ENCODE peak calls at places on chromosomes 4 and X, in nine cellular contexts. S is MM.1S; I is effector memory CD4-positive, alpha-beta T cell; B is endodermal cell; V is adrenal gland; L is stomach; H is CD4-positive, alpha-beta memory T cell; F is aorta; X is SJSA1. C is an unnamed sample. For H3K36me3 and H3K27me3, the result is how much of the 10 kb centered on the place peaks cover.

GRCh38 chrX:7985568-7985967 is 58.4 kb upstream of the PNPLA4 start:
- DNase-seq in F (no peak), X (no peak), H (no peak), L (no peak), S (no peak), V (no peak), B (no peak), I (no peak), C (no peak)

GRCh38 chr4:166941629-166942028 is 292.7 kb downstream of the SPOCK3 start:
- DNase-seq in X (no peak), F (no peak), H (no peak), V (no peak), B (no peak), L (no peak), S (no peak), I (no peak), C (no peak)

GRCh38 chr4:5051210-5051691 is at the start of gene STK32B:
- DNase-seq in F (peak), H (no peak), I (no peak), S (peak), B (peak), L (peak), V (peak), X (peak), C (no peak)

GRCh38 chrX:123626962-123627361 is 105.9 kb downstream of the THOC2 start:
- DNase-seq in B (no peak), L (no peak), X (peak), I (no peak), H (no peak), F (no peak), S (no peak), V (no peak), C (no peak)

GRCh38 chr4:41258783-41259182 is 2.1 kb downstream of the UCHL1 start:
- DNase-seq in B (peak), V (peak), H (no peak), S (peak), F (no peak), I (no peak), X (peak), L (no peak), C (no peak)

GRCh38 chr4:8345946-8346814 is 76.6 kb downstream of the HTRA3 start:
- DNase-seq in V (no peak), F (no peak), B (peak), X (no peak), S (no peak), H (no peak), I (no peak), L (peak), C (no peak)

GRCh38 chr4:63787326-63787725 is 621.9 kb downstream of the TECRL start:
- DNase-seq in L (no peak), B (peak), H (no peak), F (no peak), X (no peak), V (no peak), S (no peak), I (no peak), C (no peak)

GRCh38 chrX:68238568-68238967 is 194.7 kb downstream of the OPHN1 start:
- DNase-seq in H (no peak), B (peak), V (no peak), X (no peak), F (no peak), S (no peak), I (no peak), L (no peak), C (no peak)

GRCh38 chr4:140756292-140757219 is at the start of gene TBC1D9:
- DNase-seq in L (peak), B (peak), V (peak), F (peak), S (peak), X (peak), I (no peak), H (no peak), C (no peak)

GRCh38 chrX:100207331-100208024 is 202.6 kb downstream of the PCDH19 start:
- DNase-seq in V (no peak), S (no peak), L (no peak), X (no peak), B (peak), F (no peak), H (no peak), I (no peak), C (no peak)

GRCh38 chr4:113962719-113963274 is 16.6 kb downstream of the ARSJ start:
- DNase-seq in B (no peak), L (no peak), I (no peak), S (no peak), X (no peak), V (no peak), H (no peak), F (no peak), C (no peak)

GRCh38 chr4:73419106-73420038 is 15.3 kb downstream of the ALB start:
- DNase-seq in F (no peak), V (no peak), B (no peak), X (no peak), S (no peak), H (no peak), I (no peak), L (no peak), C (no peak)

GRCh38 chr4:90445380-90445779 is 318.2 kb downstream of the CCSER1 start:
- DNase-seq in S (no peak), I (no peak), H (no peak), F (no peak), B (no peak), L (no peak), X (no peak), V (no peak), C (no peak)

GRCh38 chr4:186676531-186677158 is 47.0 kb downstream of the FAT1 start:
- DNase-seq in F (no peak), B (no peak), L (no peak), H (no peak), V (no peak), I (no peak), S (peak), X (peak), C (no peak)

GRCh38 chr4:183636488-183636887 is 22.5 kb downstream of the RWDD4 start:
- DNase-seq in L (no peak), H (no peak), F (no peak), S (no peak), B (peak), X (peak), I (no peak), V (no peak), C (no peak)

GRCh38 chr4:110122201-110122600 is 76.2 kb downstream of the ELOVL6 start:
- DNase-seq in F (no peak), S (no peak), V (no peak), H (no peak), B (no peak), X (no peak), L (no peak), I (no peak), C (no peak)

GRCh38 chr4:149521611-149522010 is 294.0 kb downstream of the IQCM start:
- DNase-seq in S (no peak), H (no peak), L (no peak), I (no peak), V (no peak), B (no peak), X (no peak), F (no peak), C (no peak)

GRCh38 chr4:7831330-7831729 is 108.3 kb downstream of the AFAP1 start:
- DNase-seq in H (peak), V (no peak), S (peak), B (no peak), F (no peak), L (no peak), X (no peak), I (no peak), C (no peak)

GRCh38 chr4:83208776-83209365 is 75.7 kb downstream of the COQ2 start:
- DNase-seq in B (no peak), I (no peak), H (no peak), L (no peak), V (no peak), S (no peak), F (no peak), X (peak), C (no peak)

GRCh38 chrX:27599928-27600327 is 9.8 kb downstream of the DCAF8L2 start:
- DNase-seq in H (no peak), S (no peak), L (no peak), X (no peak), F (no peak), I (no peak), B (no peak), V (no peak), C (no peak)

GRCh38 chrX:52271212-52271611 is 86.5 kb downstream of the MAGED4 start:
- DNase-seq in S (peak), I (no peak), B (peak), X (no peak), F (no peak), H (no peak), L (no peak), V (no peak), C (no peak)

DNA sequence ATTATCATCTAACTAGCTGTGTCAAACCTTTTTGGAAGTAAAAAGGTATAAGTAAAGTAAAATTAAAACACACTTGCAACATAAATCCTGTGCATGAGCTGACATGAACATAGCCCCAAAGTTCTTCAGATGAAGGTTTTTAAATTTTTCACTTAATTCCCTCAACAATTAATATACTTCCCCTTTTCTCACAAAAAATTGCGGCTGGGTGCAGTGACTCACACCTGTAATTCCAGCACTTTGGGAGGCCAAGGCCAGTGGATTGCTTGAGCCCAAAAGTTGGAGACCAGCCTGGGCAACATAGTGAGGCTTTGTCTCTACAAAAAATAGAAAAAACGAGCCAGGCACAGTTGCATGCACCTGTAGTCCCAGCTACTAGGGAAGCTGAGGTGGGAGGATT is 16.8 kb downstream of the RASGEF1B start:
- DNase-seq in L (no peak), X (no peak), F (no peak), H (no peak), I (no peak), S (no peak), V (no peak), B (no peak), C (no peak)
- H3K36me3 ChIP-seq in L (half or more), X (under half), F (under half), H (under half), I (under half), S (under half), V (under half), B (half or more), C (under half)

DNA sequence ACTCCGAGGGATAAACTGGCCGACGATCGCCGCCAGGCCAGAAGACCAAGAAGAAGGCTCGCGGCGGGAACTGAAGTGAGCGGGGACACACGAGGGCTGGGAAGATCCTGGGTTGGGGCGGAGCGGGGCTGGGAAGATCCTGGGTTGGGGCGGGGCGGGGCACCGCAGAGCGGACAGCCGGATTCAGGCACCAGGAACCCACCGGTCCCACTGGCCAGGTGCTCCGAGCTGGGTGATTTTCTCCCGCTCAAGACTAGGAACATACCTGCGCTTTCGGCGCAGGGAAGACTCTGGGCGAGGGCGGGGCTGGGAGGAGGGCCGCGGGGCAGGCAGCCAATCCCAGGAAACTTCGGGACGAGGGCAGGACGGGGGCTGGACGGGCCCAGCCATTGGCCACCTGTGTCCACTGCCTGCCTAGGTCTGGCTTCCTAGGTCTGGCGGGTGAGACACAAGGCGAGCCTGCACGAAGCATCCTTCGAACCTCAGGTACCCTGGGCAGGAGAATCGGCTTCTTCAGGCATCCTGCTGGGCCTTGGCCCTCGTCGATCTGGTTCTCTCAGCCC is at the start of gene ERVMER34-1:
- DNase-seq in I (no peak), H (no peak), X (no peak), L (peak), B (peak), S (no peak), F (peak), V (peak), C (no peak)
- H3K27ac ChIP-seq in I (no peak), H (no peak), X (no peak), L (peak), B (no peak), S (no peak), F (no peak), V (no peak), C (no peak)

DNA sequence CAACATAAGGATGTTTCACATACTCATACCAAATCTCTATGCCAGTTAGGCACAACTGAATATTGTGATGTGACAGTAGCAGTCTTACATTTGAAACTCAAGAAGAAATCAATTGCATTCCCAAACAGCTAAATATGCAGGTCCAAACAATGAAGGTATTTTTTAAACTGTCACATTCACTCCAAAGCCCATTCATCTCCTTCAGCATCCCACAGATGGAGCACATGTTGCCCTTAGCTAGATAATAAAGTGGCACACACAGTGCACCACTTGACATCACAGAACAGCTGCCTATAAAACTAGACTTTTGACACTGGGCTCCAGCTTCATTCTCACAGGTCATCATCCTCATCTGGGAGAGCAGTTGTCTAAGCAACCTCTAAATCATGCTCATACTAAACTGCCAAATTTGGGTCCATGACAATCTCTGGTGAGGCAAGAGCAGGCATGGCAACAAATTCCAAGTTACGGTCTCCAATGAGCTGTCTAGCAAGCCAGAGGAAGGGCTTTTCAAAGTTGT is 26.2 kb upstream of the ARHGEF6 start:
- DNase-seq in I (no peak), F (no peak), V (no peak), S (no peak), X (no peak), H (no peak), L (no peak), B (no peak), C (no peak)
- H3K27me3 ChIP-seq in I (under half), F (under half), V (under half), S (under half), X (under half), H (under half), L (under half), B (under half), C (under half)

DNA sequence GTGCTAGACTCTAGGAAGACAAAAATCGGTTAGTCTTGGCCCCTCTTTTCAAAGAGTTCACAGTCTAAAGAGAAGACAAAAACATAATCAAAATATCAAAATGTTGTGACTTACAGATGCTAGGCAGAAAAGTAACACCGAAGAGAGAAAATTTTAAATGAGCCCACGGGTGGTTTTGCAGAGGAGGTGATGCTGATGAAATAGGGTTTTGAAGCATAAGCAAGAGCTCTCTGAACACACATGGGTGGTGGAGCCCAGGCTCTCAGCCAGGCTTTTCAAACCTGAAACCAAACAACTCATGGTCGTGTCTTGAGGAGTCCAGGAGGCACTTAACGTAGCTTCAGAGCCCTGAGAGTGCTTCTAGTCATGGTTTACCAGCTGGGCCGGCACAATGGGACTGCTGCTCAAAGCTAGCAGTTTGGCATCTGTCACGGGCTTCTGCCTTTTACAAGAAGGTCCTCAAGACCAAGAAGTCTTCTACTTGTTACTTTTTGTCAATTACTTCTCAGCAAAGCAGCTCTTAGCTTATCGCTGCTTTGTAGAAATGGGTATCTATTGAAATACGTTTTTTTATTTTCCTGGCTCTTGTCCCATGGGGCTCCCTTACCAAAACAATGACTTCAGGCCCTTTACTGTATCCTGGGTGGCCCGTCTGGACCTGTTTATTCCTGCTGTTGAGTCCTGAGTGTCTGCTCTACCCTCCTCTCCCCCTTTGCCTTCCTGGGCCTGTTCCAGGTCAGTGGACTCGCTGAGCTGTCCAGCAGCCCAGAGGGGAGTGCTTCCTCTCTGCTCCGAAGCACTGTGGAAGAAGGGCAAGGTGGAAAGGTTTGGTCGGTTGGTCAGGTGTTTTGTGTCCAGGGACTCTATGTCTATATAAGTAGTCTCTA is 69.5 kb downstream of the TNIP2 start:
- DNase-seq in V (no peak), X (peak), I (no peak), S (no peak), F (no peak), L (no peak), B (no peak), H (no peak), C (no peak)
- H3K36me3 ChIP-seq in V (half or more), X (under half), I (under half), S (under half), F (under half), L (half or more), B (half or more), H (under half), C (under half)

DNA sequence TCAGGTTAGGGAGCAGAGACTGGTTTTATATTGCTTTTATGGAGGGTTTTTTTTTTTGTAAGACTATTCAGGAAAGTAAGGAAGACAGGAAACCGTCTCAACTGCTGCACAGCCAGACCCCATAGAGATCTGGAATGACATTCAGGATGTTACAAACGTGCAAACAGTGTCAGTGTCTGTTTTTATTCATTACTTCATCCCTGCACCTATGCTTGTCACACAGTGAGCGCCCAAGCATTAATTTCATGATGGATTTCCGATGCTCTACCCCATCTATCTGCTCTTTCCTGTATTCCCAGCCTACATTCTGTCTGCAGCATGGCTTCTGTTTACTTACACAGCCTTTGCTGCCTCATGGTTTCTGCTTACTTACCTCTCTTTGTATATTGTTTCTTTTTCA is 53.2 kb downstream of the SEPTIN11 start:
- DNase-seq in S (no peak), X (no peak), H (no peak), F (no peak), V (no peak), I (no peak), L (no peak), B (no peak), C (no peak)
- H3K27ac ChIP-seq in S (no peak), X (no peak), H (no peak), F (peak), V (no peak), I (no peak), L (peak), B (peak), C (no peak)

GRCh38 chrX:26376037-26376708 is 160.2 kb downstream of the MAGEB5 start:
- DNase-seq in S (no peak), F (no peak), V (no peak), I (no peak), B (no peak), L (no peak), H (no peak), X (no peak), C (no peak)
- H3K27me3 ChIP-seq in S (under half), F (under half), V (under half), I (under half), B (under half), L (under half), H (under half), X (under half), C (under half)

GRCh38 chrX:153959649-153960048 is 12.0 kb downstream of the HCFC1 start:
- DNase-seq in V (no peak), L (no peak), S (no peak), H (no peak), B (no peak), F (no peak), X (no peak), I (no peak), C (no peak)
- H3K36me3 ChIP-seq in V (half or more), L (half or more), S (under half), H (half or more), B (under half), F (under half), X (half or more), I (half or more), C (under half)

DNA sequence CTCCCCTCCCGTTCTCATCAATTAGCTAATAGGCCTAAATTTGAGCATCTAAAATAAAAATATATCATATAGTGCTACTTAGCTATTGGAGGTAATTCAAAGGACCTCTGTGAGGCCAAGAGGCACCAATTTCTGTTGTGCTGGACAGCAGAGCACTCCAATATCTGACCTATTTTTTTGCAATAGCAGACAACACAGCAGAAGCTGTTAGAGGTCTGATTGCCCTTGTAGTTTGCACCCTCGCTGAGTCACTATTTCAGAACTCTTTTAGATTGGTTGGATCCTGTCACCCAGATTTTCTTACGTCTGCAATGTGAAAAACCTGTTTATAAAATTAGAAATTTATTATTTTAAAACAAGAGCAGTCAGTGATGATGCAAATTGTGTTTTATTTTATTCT is 184.1 kb downstream of the CEP135 start:
- DNase-seq in B (no peak), V (no peak), F (no peak), X (no peak), L (no peak), H (no peak), S (no peak), I (no peak), C (no peak)
- H3K27ac ChIP-seq in B (no peak), V (no peak), F (no peak), X (no peak), L (no peak), H (no peak), S (no peak), I (no peak), C (no peak)

GRCh38 chrX:118976599-118977340 is 2.4 kb downstream of the LONRF3 start:
- DNase-seq in H (no peak), I (peak), L (peak), V (peak), S (no peak), B (peak), F (peak), X (peak), C (no peak)
- H3K27me3 ChIP-seq in H (under half), I (under half), L (under half), V (under half), S (under half), B (half or more), F (under half), X (under half), C (under half)

GRCh38 chr4:1329408-1330371 is 17.3 kb upstream of the UVSSA start:
- DNase-seq in B (no peak), V (no peak), S (no peak), I (peak), F (no peak), H (peak), X (no peak), L (no peak), C (no peak)
- H3K36me3 ChIP-seq in B (under half), V (under half), S (under half), I (under half), F (under half), H (under half), X (under half), L (half or more), C (under half)

C was measured in CD8-positive, alpha-beta T cell.